ENCODE peak calls at places on chromosomes 2 and 18, in five cellular contexts. J, Q, I, K and O are unnamed samples.

GRCh38 chr2:24489942-24490673 is 946 bp upstream of the NCOA1 start:
- DNase-seq in Q (no peak), I (peak; percentile 22), K (no peak), J (peak; percentile 43), O (peak; percentile 76)

GRCh38 chr2:70789304-70790078 is 952 bp downstream of the FIGLA start:
- DNase-seq in Q (peak; percentile 6), K (peak; percentile 60), J (peak; percentile 88), I (peak; percentile 77), O (no peak)

GRCh38 chr2:31337197-31337596 is 77.3 kb downstream of the XDH start:
- DNase-seq in I (no peak), J (no peak), K (no peak), Q (no peak), O (no peak)

GRCh38 chr18:59265246-59266018 is 7.8 kb downstream of the RAX start:
- DNase-seq in I (peak; percentile 72), K (no peak), J (peak; percentile 93), Q (no peak), O (no peak)

GRCh38 chr2:162840598-162841246 is 2.2 kb upstream of the KCNH7 start:
- DNase-seq in J (peak; percentile 71), K (peak; percentile 75), I (peak; percentile 53), Q (peak; percentile 84), O (peak; percentile 66)

GRCh38 chr2:41903746-41904145 is 144.1 kb upstream of the PKDCC start:
- DNase-seq in J (no peak), K (no peak), I (no peak), Q (no peak), O (no peak)

GRCh38 chr2:43384143-43384542 is 157.7 kb upstream of the ZFP36L2 start:
- DNase-seq in I (no peak), K (no peak), J (no peak), Q (no peak), O (no peak)

GRCh38 chr2:17813015-17813741 is 3.1 kb upstream of the MSGN1 start:
- DNase-seq in J (no peak), K (no peak), Q (no peak), I (no peak), O (no peak)

GRCh38 chr2:217714268-217714643 is 288.5 kb downstream of the TNS1 start:
- DNase-seq in K (no peak), Q (no peak), I (no peak), J (no peak), O (no peak)

GRCh38 chr2:42823744-42824453 is 31.5 kb upstream of the HAAO start:
- DNase-seq in I (no peak), J (no peak), K (no peak), Q (no peak), O (no peak)

GRCh38 chr18:46156124-46156745 is 52.0 kb downstream of the HAUS1 start:
- DNase-seq in Q (no peak), I (no peak), J (no peak), K (no peak), O (no peak)

GRCh38 chr2:119438128-119438656 is 6.5 kb downstream of the TMEM37 start:
- DNase-seq in Q (no peak), K (no peak), I (no peak), J (peak; percentile 14), O (no peak)

GRCh38 chr2:148568597-148568996 is 76.0 kb upstream of the EPC2 start:
- DNase-seq in I (no peak), Q (no peak), K (no peak), J (no peak), O (no peak)

GRCh38 chr2:26557244-26557925 is 79.5 kb upstream of the OTOF start:
- DNase-seq in I (no peak), J (no peak), Q (no peak), K (no peak), O (no peak)

GRCh38 chr18:6219116-6219717 is 195.5 kb downstream of the L3MBTL4 start:
- DNase-seq in J (peak; percentile 58), I (peak; percentile 67), Q (peak; percentile 8), K (peak; percentile 33), O (no peak)

GRCh38 chr2:151756820-151757219 is 22.5 kb upstream of the NEB start:
- DNase-seq in I (no peak), K (no peak), J (no peak), Q (no peak), O (no peak)

GRCh38 chr2:15435474-15435873 is 125.7 kb downstream of the NBAS start:
- DNase-seq in I (no peak), J (no peak), K (no peak), Q (no peak), O (no peak)

GRCh38 chr2:153165021-153165420 is 313.5 kb downstream of the RPRM start:
- DNase-seq in J (no peak), I (no peak), K (no peak), Q (no peak), O (no peak)

GRCh38 chr2:234191819-234192407 is 141.4 kb downstream of the SPP2 start:
- DNase-seq in I (peak; percentile 22), Q (no peak), K (no peak), J (no peak), O (no peak)

GRCh38 chr2:46411245-46411641 is 68.1 kb upstream of the TMEM247 start:
- DNase-seq in K (no peak), Q (no peak), I (no peak), J (no peak), O (no peak)

GRCh38 chr18:50674307-50674706 is 114.4 kb downstream of the MAPK4 start:
- DNase-seq in J (no peak), I (no peak), Q (no peak), K (no peak), O (no peak)

GRCh38 chr2:151619337-151619989 is 114.8 kb downstream of the NEB start:
- DNase-seq in I (no peak), J (no peak), K (peak; percentile 33), Q (no peak), O (no peak)

GRCh38 chr2:171678619-171679018 is 8.7 kb upstream of the DYNC1I2 start:
- DNase-seq in K (no peak), J (no peak), Q (no peak), I (no peak), O (no peak)

GRCh38 chr18:76968073-76968472 is 145.7 kb downstream of the ZNF236 start:
- DNase-seq in K (no peak), J (peak; percentile 90), Q (no peak), I (no peak), O (no peak)

GRCh38 chr2:141384676-141385075 is 746.1 kb downstream of the LRP1B start:
- DNase-seq in I (no peak), J (no peak), K (no peak), Q (no peak), O (peak; percentile 5)

GRCh38 chr2:98701230-98701629 is 29.7 kb downstream of the MGAT4A start:
- DNase-seq in Q (no peak), I (no peak), K (no peak), J (no peak), O (no peak)

GRCh38 chr2:105364436-105365139 is 27.2 kb downstream of the C2orf49 start:
- DNase-seq in J (no peak), K (no peak), Q (no peak), I (no peak), O (no peak)

GRCh38 chr2:203891474-203891873 is 23.9 kb downstream of the CTLA4 start:
- DNase-seq in K (no peak), I (no peak), Q (no peak), J (no peak), O (no peak)

GRCh38 chr2:126187665-126188064 is 468.3 kb upstream of the GYPC start:
- DNase-seq in Q (no peak), I (no peak), K (no peak), J (no peak), O (no peak)

GRCh38 chr2:85605406-85606115 is 3.1 kb upstream of the TMEM150A start:
- DNase-seq in I (no peak), K (no peak), J (peak; percentile 23), Q (peak; percentile 39), O (no peak)

GRCh38 chr2:20633794-20634259 is 17.1 kb downstream of the HS1BP3 start:
- DNase-seq in K (no peak), Q (no peak), I (no peak), J (no peak), O (no peak)

GRCh38 chr2:112162956-112163355 is 24.8 kb downstream of the FBLN7 start:
- DNase-seq in K (no peak), I (no peak), J (no peak), Q (no peak), O (no peak)

GRCh38 chr18:35097763-35098162 is 56.5 kb downstream of the MAPRE2 start:
- DNase-seq in J (no peak), I (no peak), Q (no peak), K (no peak), O (no peak)

GRCh38 chr18:46046126-46046525 is 25.9 kb downstream of the PSTPIP2 start:
- DNase-seq in J (peak; percentile 44), K (no peak), I (no peak), Q (no peak), O (no peak)

GRCh38 chr2:183803596-183803995 is 679.4 kb downstream of the NUP35 start:
- DNase-seq in I (no peak), J (no peak), Q (no peak), K (no peak), O (no peak)

GRCh38 chr18:10072659-10073309 is 159.0 kb downstream of the VAPA start:
- DNase-seq in J (no peak), I (no peak), Q (no peak), K (no peak), O (peak; percentile 10)

GRCh38 chr2:201661366-201661765 is 18.1 kb upstream of the TMEM237 start:
- DNase-seq in J (peak; percentile 26), Q (no peak), I (no peak), K (no peak), O (no peak)